ENCODE peak calls at places on chromosomes 12 and 14, in six cellular contexts. H is psoas muscle; I is fibroblast of pulmonary artery; L is Jurkat, Clone E6-1; J is sigmoid colon; V is testis. X is an unnamed sample.

GRCh38 chr12:46830731-46831334 is 5.0 kb upstream of the SLC38A4 start:
- DNase-seq in H (no peak), I (no peak), L (no peak), J (no peak), V (peak), X (no peak)

GRCh38 chr14:84225243-84225642 is 1304.7 kb upstream of the FLRT2 start:
- DNase-seq in H (no peak), I (peak), L (no peak), J (peak), V (peak), X (no peak)

GRCh38 chr12:132443091-132443490 is 46.9 kb upstream of the FBRSL1 start:
- DNase-seq in H (no peak), I (no peak), L (no peak), J (no peak), V (no peak), X (no peak)

GRCh38 chr14:58107947-58108552 is 44.0 kb downstream of the ARMH4 start:
- DNase-seq in H (no peak), I (peak), L (peak), J (no peak), V (peak), X (peak)

GRCh38 chr12:18483723-18484325 is 222.5 kb downstream of the PIK3C2G start:
- DNase-seq in H (no peak), I (no peak), L (no peak), J (no peak), V (peak), X (no peak)

GRCh38 chr14:21267886-21268611 is 1.2 kb downstream of the HNRNPC start:
- DNase-seq in H (no peak), I (peak), L (no peak), J (no peak), V (no peak), X (no peak)

GRCh38 chr12:18643673-18644072 is 94.1 kb downstream of the PLCZ1 start:
- DNase-seq in H (no peak), I (peak), L (peak), J (peak), V (no peak), X (no peak)

GRCh38 chr12:107501681-107502080 is 183.9 kb upstream of the PWP1 start:
- DNase-seq in H (no peak), I (no peak), L (no peak), J (no peak), V (no peak), X (no peak)

GRCh38 chr12:981176-981828 is 9.7 kb upstream of the ERC1 start:
- DNase-seq in H (no peak), I (peak), L (no peak), J (no peak), V (no peak), X (no peak)

GRCh38 chr12:63862187-63863107 is 17.9 kb downstream of the SRGAP1 start:
- DNase-seq in H (no peak), I (peak), L (no peak), J (no peak), V (peak), X (no peak)

GRCh38 chr12:30529489-30530269 is 166.0 kb downstream of the IPO8 start:
- DNase-seq in H (no peak), I (no peak), L (no peak), J (no peak), V (no peak), X (no peak)

GRCh38 chr12:47378907-47379306 is 299.1 kb upstream of the AMIGO2 start:
- DNase-seq in H (no peak), I (peak), L (no peak), J (no peak), V (no peak), X (no peak)

GRCh38 chr12:55728185-55728931 is 451 bp downstream of the CD63 start:
- DNase-seq in H (peak), I (peak), L (no peak), J (peak), V (peak), X (peak)

GRCh38 chr12:120721866-120722265 is 3.8 kb upstream of the ACADS start:
- DNase-seq in H (no peak), I (no peak), L (no peak), J (no peak), V (no peak), X (no peak)

GRCh38 chr14:73749706-73750105 is 35.5 kb upstream of the PNMA1 start:
- DNase-seq in H (no peak), I (no peak), L (no peak), J (no peak), V (no peak), X (no peak)

GRCh38 chr14:58027904-58028303 is 124.1 kb downstream of the ARMH4 start:
- DNase-seq in H (no peak), I (no peak), L (no peak), J (no peak), V (no peak), X (no peak)

GRCh38 chr14:27372771-27373170 is 774.9 kb upstream of the NOVA1 start:
- DNase-seq in H (no peak), I (no peak), L (no peak), J (no peak), V (no peak), X (no peak)

GRCh38 chr14:90605430-90605829 is 208.6 kb downstream of the CALM1 start:
- DNase-seq in H (no peak), I (no peak), L (no peak), J (no peak), V (no peak), X (no peak)

GRCh38 chr12:116133149-116133548 is 144.3 kb downstream of the MED13L start:
- DNase-seq in H (no peak), I (peak), L (no peak), J (no peak), V (no peak), X (no peak)

GRCh38 chr12:27359578-27360340 is 27.1 kb downstream of the BMAL2 start:
- DNase-seq in H (no peak), I (no peak), L (no peak), J (no peak), V (no peak), X (no peak)

GRCh38 chr12:77642246-77642645 is 188.4 kb upstream of the NAV3 start:
- DNase-seq in H (no peak), I (no peak), L (no peak), J (no peak), V (no peak), X (no peak)

GRCh38 chr12:112980491-112981158 is 2.3 kb downstream of the OAS2 start:
- DNase-seq in H (no peak), I (no peak), L (no peak), J (no peak), V (no peak), X (no peak)
- H3K4me3 ChIP-seq in H (no peak), I (no peak), L (no peak), J (no peak), V (no peak), X (no peak)

GRCh38 chr14:35341454-35342159 is 49.4 kb downstream of the PSMA6 start:
- DNase-seq in H (peak), I (peak), L (peak), J (peak), V (peak), X (peak)
- H3K4me3 ChIP-seq in H (peak), I (no peak), L (no peak), J (peak), V (no peak), X (peak)

DNA sequence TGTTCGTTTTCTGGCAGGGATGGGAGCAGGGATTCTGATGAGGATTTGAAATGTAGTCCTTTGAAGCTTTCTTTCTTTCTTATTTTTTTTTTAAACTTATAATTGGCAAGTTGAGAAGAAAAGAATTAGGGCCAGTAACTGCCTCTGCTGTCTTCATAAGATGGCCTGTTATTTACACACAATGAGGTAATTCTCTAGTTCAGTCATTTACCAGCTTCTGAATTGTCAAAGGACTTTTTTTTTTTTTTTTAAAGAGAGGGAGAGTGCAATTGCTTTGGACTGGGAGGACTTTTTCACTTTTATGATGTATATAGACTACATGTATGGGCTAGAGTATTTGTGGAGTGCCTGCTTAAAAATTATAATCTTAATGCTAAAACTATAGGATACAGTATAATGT is 29.1 kb downstream of the PALS1 start:
- DNase-seq in H (no peak), I (no peak), L (no peak), J (no peak), V (no peak), X (no peak)
- H3K4me3 ChIP-seq in H (no peak), I (no peak), L (no peak), J (no peak), V (no peak), X (no peak)

GRCh38 chr14:99230271-99231141 is 41.5 kb downstream of the BCL11B start:
- DNase-seq in H (no peak), I (no peak), L (peak), J (no peak), V (no peak), X (no peak)
- H3K4me3 ChIP-seq in H (no peak), I (no peak), L (no peak), J (no peak), V (no peak), X (no peak)

GRCh38 chr14:54727929-54728328 is 161.0 kb downstream of the SAMD4A start:
- DNase-seq in H (peak), I (no peak), L (no peak), J (peak), V (no peak), X (no peak)
- H3K4me3 ChIP-seq in H (peak), I (no peak), L (no peak), J (peak), V (no peak), X (no peak)

GRCh38 chr12:24561882-24562760 is 386.8 kb downstream of the BCAT1 start:
- DNase-seq in H (peak), I (peak), L (peak), J (peak), V (peak), X (peak)

GRCh38 chr12:24562761-24563392 is 386.0 kb downstream of the BCAT1 start:
- DNase-seq in H (peak), I (peak), L (no peak), J (no peak), V (peak), X (no peak)

GRCh38 chr12:24561411-24561871 is 387.5 kb downstream of the BCAT1 start:
- DNase-seq in H (no peak), I (peak), L (no peak), J (peak), V (no peak), X (peak)

GRCh38 chr12:24560192-24560591 is 388.7 kb downstream of the BCAT1 start:
- DNase-seq in H (no peak), I (no peak), L (no peak), J (no peak), V (no peak), X (no peak)

DNA sequence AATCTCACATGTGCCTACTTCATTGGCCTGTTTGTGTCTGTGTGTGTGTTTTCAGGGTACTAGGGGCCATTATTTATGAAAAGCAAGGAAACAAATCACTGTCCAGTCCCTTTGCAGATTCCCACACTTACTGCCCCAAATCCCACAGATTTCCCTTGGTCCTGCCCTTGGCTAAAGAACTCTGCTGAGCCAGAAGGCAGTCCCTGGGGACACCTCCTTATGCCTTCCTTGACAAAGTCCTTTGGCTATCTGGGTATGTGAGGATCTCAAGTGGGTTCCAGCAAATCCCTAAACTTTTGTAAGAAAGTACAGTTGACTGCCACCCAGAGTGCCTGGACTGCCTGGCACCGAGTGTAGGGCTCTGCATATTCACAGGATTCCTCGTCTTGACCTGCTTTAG is 388.0 kb downstream of the BCAT1 start:
- DNase-seq in H (no peak), I (no peak), L (no peak), J (no peak), V (no peak), X (no peak)
- H3K4me3 ChIP-seq in H (peak), I (peak), L (no peak), J (peak), V (peak), X (peak)

DNA sequence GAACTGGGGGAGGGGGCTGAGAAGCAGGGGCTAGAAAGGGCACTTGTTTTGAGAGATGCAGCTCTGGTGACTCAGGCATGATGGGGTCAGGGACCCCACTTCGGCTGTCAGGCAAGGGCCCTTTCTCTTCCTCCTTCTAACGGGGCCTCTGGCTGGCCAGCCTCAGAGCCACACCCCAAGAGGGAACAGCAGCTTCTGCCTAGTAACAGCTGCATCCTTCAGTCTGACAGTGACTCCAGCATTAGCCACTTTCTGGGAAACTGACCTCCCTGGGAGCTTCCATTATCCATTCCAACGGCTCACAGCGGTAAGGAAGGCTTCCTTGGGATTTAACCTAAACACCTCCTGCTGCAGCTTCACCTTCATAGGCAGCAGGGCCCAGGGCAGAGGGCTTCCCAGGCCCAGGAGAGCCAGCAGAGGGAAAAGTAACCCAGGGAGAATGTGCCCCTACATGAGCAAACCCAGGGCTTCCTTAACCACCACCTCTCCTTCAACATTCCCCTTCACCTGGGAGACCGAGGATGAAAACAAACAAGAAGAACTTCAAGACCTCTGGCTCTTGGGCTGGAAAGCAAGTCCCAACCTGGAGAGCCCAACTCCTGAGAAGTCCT is 2.7 kb downstream of the NCKAP5L start:
- DNase-seq in H (peak), I (peak), L (no peak), J (peak), V (no peak), X (no peak)
- H3K4me3 ChIP-seq in H (peak), I (no peak), L (no peak), J (no peak), V (peak), X (no peak)

GRCh38 chr12:7498832-7499231 is 4.7 kb downstream of the CD163 start:
- DNase-seq in H (no peak), I (peak), L (no peak), J (no peak), V (no peak), X (no peak)

GRCh38 chr12:7501031-7501585 is 2.5 kb downstream of the CD163 start:
- DNase-seq in H (no peak), I (no peak), L (no peak), J (no peak), V (no peak), X (no peak)

GRCh38 chr12:7493006-7493405 is 10.6 kb downstream of the CD163 start:
- DNase-seq in H (no peak), I (no peak), L (no peak), J (no peak), V (no peak), X (no peak)

GRCh38 chr12:7495136-7495535 is 8.4 kb downstream of the CD163 start:
- DNase-seq in H (no peak), I (no peak), L (no peak), J (no peak), V (no peak), X (no peak)

GRCh38 chr12:7497661-7498060 is 5.9 kb downstream of the CD163 start:
- DNase-seq in H (no peak), I (no peak), L (no peak), J (no peak), V (no peak), X (no peak)
- H3K4me3 ChIP-seq in H (no peak), I (no peak), L (no peak), J (peak), V (no peak), X (no peak)

DNA sequence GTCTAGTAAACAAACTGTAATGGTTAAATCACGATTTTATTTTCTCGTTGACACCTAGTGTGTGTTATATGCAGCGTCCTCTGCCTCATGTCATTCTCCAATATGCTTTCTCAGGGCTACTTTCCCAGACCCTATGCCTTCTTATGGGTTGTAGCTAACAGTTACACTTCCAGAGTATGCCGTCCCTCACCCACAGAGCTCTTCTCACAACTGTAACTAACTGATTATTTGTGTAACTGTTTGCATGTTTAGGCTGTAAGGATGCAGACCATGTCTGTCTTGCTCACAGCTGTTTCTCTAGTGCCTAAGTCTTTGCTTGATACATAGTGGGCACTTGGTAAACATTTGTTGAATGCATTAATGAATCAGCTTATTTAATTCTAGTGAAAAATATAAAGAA is 417.5 kb downstream of the ZFP36L1 start:
- DNase-seq in H (no peak), I (no peak), L (no peak), J (no peak), V (no peak), X (no peak)
- H3K4me3 ChIP-seq in H (no peak), I (no peak), L (no peak), J (no peak), V (no peak), X (no peak)

X was measured in tibial nerve.